ENCODE peak calls at places on chromosomes 1 and 21, in four cellular contexts. W is kidney glomerular epithelial cell, C is mammary epithelial cell, S is ascending aorta. P is an unnamed sample.

GRCh38 chr21:39503138-39503762 is 51.5 kb downstream of the SH3BGR start:
- DNase-seq in S (no peak), W (no peak), C (no peak), P (no peak)

GRCh38 chr1:163398980-163399379 is 77.2 kb downstream of the NUF2 start:
- DNase-seq in W (no peak), C (no peak), S (no peak), P (no peak)

GRCh38 chr1:33985656-33986055 is 121.8 kb downstream of the HMGB4 start:
- DNase-seq in C (no peak), S (peak), W (no peak), P (peak)

GRCh38 chr1:63864224-63864623 is 90.4 kb downstream of the ROR1 start:
- DNase-seq in W (no peak), S (no peak), C (peak), P (peak)

GRCh38 chr21:15309721-15310120 is 244.9 kb upstream of the NRIP1 start:
- DNase-seq in S (no peak), W (no peak), C (no peak), P (no peak)

GRCh38 chr1:111734426-111734825 is 4.8 kb downstream of the INKA2 start:
- DNase-seq in C (no peak), S (peak), W (no peak), P (no peak)

GRCh38 chr21:25149022-25149421 is 458.3 kb downstream of the MRPL39 start:
- DNase-seq in S (no peak), C (no peak), W (no peak), P (no peak)

GRCh38 chr1:246790833-246791232 is 66.6 kb downstream of the SCCPDH start:
- DNase-seq in S (no peak), C (no peak), W (no peak), P (no peak)

P was measured in MCF 10A.